ENCODE peak calls at places on chromosomes 3 and 15, in six cellular contexts. B is K562, Z is SK-N-SH, L is GM12878, W is H1, U is HepG2. C is an unnamed sample.

GRCh38 chr3:190497809-190498208 is 16.1 kb upstream of the IL1RAP start:
- DNase-seq in B (no peak), Z (no peak), W (no peak), U (no peak), L (no peak), C (no peak)

GRCh38 chr3:42152193-42152592 is 61.0 kb downstream of the TRAK1 start:
- DNase-seq in B (no peak), W (no peak), U (no peak), L (no peak), Z (no peak), C (no peak)

GRCh38 chr3:142973217-142974009 is 9.9 kb upstream of the PAQR9 start:
- DNase-seq in W (no peak), L (no peak), U (no peak), Z (no peak), B (no peak), C (no peak)

GRCh38 chr15:62665449-62665848 is 377.1 kb upstream of the TPM1 start:
- DNase-seq in W (no peak), U (peak; percentile 26), L (no peak), Z (no peak), B (no peak), C (no peak)

GRCh38 chr3:85560088-85560790 is 601.5 kb downstream of the CADM2 start:
- DNase-seq in Z (no peak), W (no peak), U (peak; percentile 26), L (no peak), B (no peak), C (no peak)

GRCh38 chr15:44812029-44812517 is 75.7 kb downstream of the TRIM69 start:
- DNase-seq in L (no peak), Z (no peak), B (no peak), W (no peak), U (peak; percentile 93), C (no peak)

GRCh38 chr3:26963356-26963742 is 340.8 kb downstream of the LRRC3B start:
- DNase-seq in Z (no peak), W (no peak), U (peak; percentile 3), L (no peak), B (peak; percentile 2), C (no peak)

GRCh38 chr3:97815149-97815917 is 6.5 kb upstream of the CRYBG3 start:
- DNase-seq in B (no peak), L (no peak), U (no peak), Z (no peak), W (no peak), C (no peak)

GRCh38 chr3:43180027-43180426 is 74.1 kb upstream of the POMGNT2 start:
- DNase-seq in L (peak; percentile 26), U (peak; percentile 73), W (no peak), Z (no peak), B (no peak), C (peak; percentile 69)

GRCh38 chr3:195117978-195118581 is 152.9 kb downstream of the XXYLT1 start:
- DNase-seq in W (no peak), L (no peak), B (peak; percentile 90), Z (no peak), U (no peak), C (no peak)

GRCh38 chr3:108861401-108861800 is 38.8 kb downstream of the TRAT1 start:
- DNase-seq in U (no peak), L (no peak), W (no peak), B (no peak), Z (no peak), C (no peak)

GRCh38 chr15:41281236-41281635 is 50.2 kb downstream of the CHP1 start:
- DNase-seq in L (no peak), Z (no peak), U (peak; percentile 37), W (no peak), B (no peak), C (no peak)

GRCh38 chr3:42369304-42369703 is 41.1 kb downstream of the LYZL4 start:
- DNase-seq in L (no peak), B (no peak), U (no peak), Z (no peak), W (no peak), C (no peak)

GRCh38 chr3:107453504-107453903 is 69.3 kb upstream of the BBX start:
- DNase-seq in B (no peak), U (no peak), L (no peak), W (no peak), Z (no peak), C (no peak)

GRCh38 chr3:171514466-171514865 is 54.3 kb upstream of the TNIK start:
- DNase-seq in L (no peak), W (no peak), Z (no peak), B (no peak), U (no peak), C (no peak)

GRCh38 chr3:193830791-193831191 is 237.8 kb downstream of the OPA1 start:
- DNase-seq in U (no peak), B (no peak), W (no peak), L (no peak), Z (no peak), C (no peak)

GRCh38 chr3:96863129-96863740 is 48.8 kb downstream of the EPHA6 start:
- DNase-seq in B (peak; percentile 6), Z (peak; percentile 10), U (peak; percentile 28), W (peak; percentile 9), L (no peak), C (peak; percentile 13)

GRCh38 chr15:28112962-28113361 is 13.8 kb upstream of the OCA2 start:
- DNase-seq in L (no peak), U (no peak), Z (no peak), W (no peak), B (no peak), C (no peak)
- TF ChIP-seq GABPA in L (no peak), U (no peak), Z (no peak), W (no peak), B (no peak), C (no peak)

GRCh38 chr3:46756642-46757041 is 39.0 kb upstream of the PRSS50 start:
- DNase-seq in U (no peak), Z (no peak), B (peak; percentile 33), L (no peak), W (no peak), C (no peak)
- TF ChIP-seq CTCF in U (peak; percentile 25), Z (no peak), B (peak; percentile 64), L (no peak), W (no peak), C (no peak)

GRCh38 chr3:71310595-71311319 is 272.8 kb downstream of the FOXP1 start:
- DNase-seq in W (no peak), L (no peak), B (no peak), Z (peak; percentile 60), U (peak; percentile 24), C (peak; percentile 25)
- TF ChIP-seq GABPA in W (no peak), L (no peak), B (no peak), Z (no peak), U (no peak), C (no peak)

DNA sequence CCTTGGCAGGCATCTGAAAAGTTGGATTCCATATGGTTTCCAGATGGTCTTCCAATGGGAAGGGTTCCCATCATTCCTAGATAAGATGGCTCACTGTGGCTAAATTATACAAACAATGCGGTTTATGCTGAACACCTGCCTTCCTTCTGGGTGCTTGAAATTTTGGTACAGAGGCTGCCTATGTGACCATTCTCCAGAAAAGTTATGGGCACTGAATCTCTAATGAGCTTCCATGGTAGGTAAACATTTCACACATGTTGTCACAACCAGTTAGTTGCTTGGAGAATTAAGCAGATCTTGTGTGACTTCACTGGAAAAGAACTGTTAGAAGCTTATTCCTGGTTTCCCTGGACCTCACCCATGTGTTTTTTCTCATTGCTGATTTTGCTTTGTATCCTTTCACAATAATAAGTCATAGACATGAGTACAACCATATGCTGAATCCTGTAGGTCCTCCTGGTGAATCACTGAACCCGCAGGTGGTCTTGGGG is 30.1 kb downstream of the PLOD2 start:
- DNase-seq in Z (no peak), L (no peak), U (no peak), W (no peak), B (no peak), C (no peak)
- TF ChIP-seq CTCF in Z (no peak), L (no peak), U (no peak), W (no peak), B (no peak), C (no peak)

GRCh38 chr3:52782412-52783210 is 5.2 kb downstream of the ITIH1 start:
- DNase-seq in B (no peak), Z (no peak), W (no peak), U (no peak), L (no peak), C (no peak)

GRCh38 chr3:52784931-52785590 is 7.7 kb downstream of the ITIH1 start:
- DNase-seq in L (no peak), U (no peak), W (no peak), B (no peak), Z (no peak), C (no peak)

GRCh38 chr3:52781741-52782140 is 4.3 kb downstream of the ITIH1 start:
- DNase-seq in B (no peak), U (no peak), L (no peak), Z (no peak), W (no peak), C (no peak)

GRCh38 chr3:52784021-52784621 is 6.7 kb downstream of the ITIH1 start:
- DNase-seq in U (no peak), L (no peak), B (no peak), W (no peak), Z (no peak), C (no peak)

GRCh38 chr3:52783211-52783555 is 5.8 kb downstream of the ITIH1 start:
- DNase-seq in Z (no peak), B (no peak), W (no peak), L (no peak), U (no peak), C (no peak)
- TF ChIP-seq GABPA in Z (no peak), B (no peak), W (no peak), L (no peak), U (no peak), C (no peak)

DNA sequence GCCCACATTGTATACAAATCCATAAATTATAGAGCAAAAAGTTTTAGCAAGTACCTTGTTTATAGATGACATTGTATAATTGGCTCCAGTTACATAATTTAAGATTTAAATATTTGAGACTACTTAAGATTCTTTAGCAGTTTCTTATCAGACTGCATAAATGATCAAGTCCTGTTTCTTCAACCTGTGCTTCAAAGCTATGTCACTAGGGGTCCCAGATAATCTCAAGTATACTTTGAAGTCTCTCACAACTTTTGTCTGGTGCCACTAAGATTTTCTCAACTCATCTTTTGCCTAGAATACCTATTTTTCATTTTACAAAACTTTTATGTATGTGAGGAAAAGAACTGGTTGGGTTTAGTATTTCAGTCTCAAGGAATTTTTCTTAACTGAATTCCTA is 205.5 kb downstream of the STAG1 start:
- DNase-seq in B (peak; percentile 12), U (no peak), L (no peak), Z (no peak), W (no peak), C (no peak)
- TF ChIP-seq CTCF in B (no peak), U (no peak), L (no peak), Z (peak; percentile 33), W (no peak), C (no peak)